ENCODE peak calls at places on chromosomes 6 and 20, in seven cellular contexts. T, L, I, J, V, Z and N are unnamed samples.

GRCh38 chr6:139364302-139364981 is 10.0 kb downstream of the CITED2 start:
- DNase-seq in T (no peak), L (no peak), I (no peak), J (no peak), V (no peak), Z (peak; percentile 63), N (no peak)

GRCh38 chr6:45419574-45420082 is 41.9 kb upstream of the SUPT3H start:
- DNase-seq in T (peak; percentile 65), L (peak; percentile 51), I (no peak), J (peak; percentile 24), V (peak; percentile 27), Z (no peak), N (peak; percentile 27)

GRCh38 chr6:38034269-38034914 is 214.9 kb downstream of the ZFAND3 start:
- DNase-seq in T (no peak), L (no peak), I (no peak), J (peak; percentile 35), V (no peak), Z (peak; percentile 79), N (no peak)

GRCh38 chr6:144284753-144285547 is at the start of gene UTRN:
- DNase-seq in T (peak; percentile 85), L (peak; percentile 46), I (peak; percentile 19), J (peak; percentile 77), V (peak; percentile 80), Z (peak; percentile 79), N (no peak)

GRCh38 chr6:157020398-157021266 is 243.5 kb downstream of the ARID1B start:
- DNase-seq in T (no peak), L (peak; percentile 42), I (peak; percentile 46), J (peak; percentile 47), V (no peak), Z (peak; percentile 67), N (peak; percentile 42)

GRCh38 chr6:170232186-170233002 is 58.5 kb downstream of the DLL1 start:
- DNase-seq in T (no peak), L (no peak), I (no peak), J (no peak), V (no peak), Z (peak; percentile 62), N (no peak)

GRCh38 chr6:151413372-151414145 is 22.2 kb upstream of the ZBTB2 start:
- DNase-seq in T (no peak), L (no peak), I (peak; percentile 35), J (no peak), V (no peak), Z (no peak), N (peak; percentile 51)

GRCh38 chr6:37499433-37500293 is at the start of gene CCDC167:
- DNase-seq in T (peak; percentile 94), L (peak; percentile 95), I (peak; percentile 93), J (peak; percentile 95), V (peak; percentile 93), Z (peak; percentile 96), N (peak; percentile 96)

GRCh38 chr20:13492001-13492480 is 146.7 kb downstream of the TASP1 start:
- DNase-seq in T (no peak), L (no peak), I (no peak), J (peak; percentile 4), V (peak; percentile 19), Z (peak; percentile 72), N (no peak)

GRCh38 chr6:57305754-57306153 is 11.7 kb upstream of the PRIM2 start:
- DNase-seq in T (no peak), L (no peak), I (no peak), J (no peak), V (no peak), Z (peak; percentile 30), N (no peak)

GRCh38 chr20:48198951-48199431 is 413.7 kb upstream of the SULF2 start:
- DNase-seq in T (no peak), L (no peak), I (no peak), J (no peak), V (peak; percentile 86), Z (no peak), N (no peak)

GRCh38 chr6:70889270-70889669 is 67.6 kb downstream of the B3GAT2 start:
- DNase-seq in T (no peak), L (no peak), I (no peak), J (no peak), V (no peak), Z (no peak), N (no peak)

GRCh38 chr20:47713941-47714450 is 71.3 kb downstream of the SULF2 start:
- DNase-seq in T (peak; percentile 91), L (no peak), I (no peak), J (no peak), V (peak; percentile 61), Z (peak; percentile 27), N (no peak)

GRCh38 chr6:119331676-119332286 is 17.8 kb downstream of the MAN1A1 start:
- DNase-seq in T (no peak), L (no peak), I (no peak), J (no peak), V (no peak), Z (no peak), N (no peak)

GRCh38 chr20:49766979-49767419 is 45.6 kb upstream of the SLC9A8 start:
- DNase-seq in T (peak; percentile 66), L (no peak), I (no peak), J (no peak), V (no peak), Z (no peak), N (no peak)
- H3K27ac ChIP-seq in T (peak overlapping the region; percentile 60), L (no peak overlapping the region), I (no peak overlapping the region), J (no peak overlapping the region), V (no peak overlapping the region), Z (no peak overlapping the region), N (no peak overlapping the region)

DNA sequence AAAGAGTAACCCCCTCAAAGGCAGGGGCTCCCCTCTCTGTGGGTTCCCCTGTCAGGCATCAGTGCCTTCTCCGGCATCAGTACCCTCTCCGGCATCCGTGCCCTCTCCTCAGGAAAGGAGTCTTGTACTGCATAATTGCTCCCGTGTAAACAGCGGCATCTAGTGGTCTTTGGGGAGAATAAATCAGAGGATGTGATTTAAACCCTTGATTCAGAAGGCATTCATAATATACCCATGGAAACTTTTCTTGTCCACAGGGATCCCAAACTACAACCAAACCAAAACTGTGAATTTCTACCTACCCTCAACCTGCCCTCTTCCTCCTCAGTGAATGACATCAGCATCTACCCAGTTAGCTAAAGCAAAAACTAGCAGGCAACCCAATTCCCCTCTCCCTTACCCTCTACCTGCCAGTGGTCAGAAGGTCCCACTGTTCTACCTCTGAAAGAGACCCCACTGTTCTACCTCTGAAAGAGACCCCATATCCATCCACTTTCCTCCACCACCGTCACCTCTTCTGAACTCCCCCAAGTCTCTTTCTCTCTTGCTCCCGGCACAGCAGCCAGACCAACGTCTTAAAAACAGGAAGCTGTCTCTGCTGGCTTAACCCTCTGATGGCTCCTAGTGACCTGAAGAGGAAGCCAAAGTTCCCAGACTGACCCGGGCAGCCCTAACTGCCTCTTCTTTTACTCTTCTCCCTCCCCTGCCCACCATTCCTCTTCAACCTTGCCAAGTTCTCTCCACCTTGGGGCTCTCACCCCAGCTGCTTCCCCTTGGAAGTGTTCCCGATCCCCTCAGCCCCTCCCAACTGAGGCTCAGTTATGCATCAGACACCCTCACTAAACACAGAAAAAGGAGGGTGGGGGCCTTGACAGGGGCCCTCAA is 27.2 kb downstream of the UBE2V1 start:
- DNase-seq in T (peak; percentile 46), L (no peak), I (peak; percentile 13), J (peak; percentile 49), V (peak; percentile 16), Z (peak; percentile 73), N (peak; percentile 23)
- H3K4me3 ChIP-seq in T (peak overlapping the region; percentile 26), L (no peak overlapping the region), I (peak overlapping the region; percentile 44), J (no peak overlapping the region), V (peak overlapping the region; percentile 4), Z (no peak overlapping the region), N (peak overlapping the region; percentile 15)

DNA sequence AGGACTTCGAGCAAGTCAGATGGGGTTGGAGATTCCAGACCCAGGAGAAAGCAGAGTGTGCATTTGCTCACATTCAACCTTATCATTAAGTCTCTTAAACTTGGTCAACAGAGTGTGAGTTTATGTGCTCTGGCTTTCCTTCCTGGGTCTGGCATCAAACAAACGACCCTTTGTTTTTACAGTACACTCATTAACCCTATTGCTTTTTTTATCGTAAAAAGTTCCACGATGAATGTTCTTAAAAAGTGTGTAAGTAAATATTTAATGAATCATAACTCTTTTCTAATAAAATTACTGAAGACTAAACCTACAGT is 2.5 kb downstream of the FYN start:
- DNase-seq in T (no peak), L (no peak), I (no peak), J (no peak), V (no peak), Z (no peak), N (no peak)
- H3K27ac ChIP-seq in T (no peak overlapping the region), L (no peak overlapping the region), I (peak overlapping the region; percentile 85), J (no peak overlapping the region), V (peak overlapping the region; percentile 89), Z (no peak overlapping the region), N (peak overlapping the region; percentile 90)

DNA sequence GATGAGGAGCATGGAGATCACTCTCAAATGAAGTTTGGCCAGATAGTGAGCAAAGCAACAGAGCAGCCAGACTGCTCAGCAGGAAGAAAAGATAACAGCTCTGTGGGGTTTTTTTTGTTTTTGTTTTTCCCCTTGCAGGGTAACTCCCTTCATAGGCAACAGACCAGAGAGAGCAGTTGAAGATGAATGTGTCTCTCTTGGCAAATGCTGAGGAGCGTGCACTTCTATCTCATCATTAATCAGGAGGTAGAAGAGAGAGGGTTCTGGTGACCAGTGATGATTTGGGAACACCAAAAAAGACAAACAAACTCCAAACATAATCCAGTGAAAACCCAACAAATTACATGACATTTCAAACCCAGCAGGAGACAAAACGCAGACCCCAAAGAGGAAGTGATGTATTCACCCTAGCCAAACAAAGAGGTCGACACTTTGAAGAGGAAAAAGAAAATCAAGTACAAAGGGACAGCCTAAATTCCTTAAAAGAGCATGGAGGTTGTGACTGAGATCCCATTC is 66.2 kb upstream of the RREB1 start:
- DNase-seq in T (no peak), L (no peak), I (no peak), J (peak; percentile 4), V (no peak), Z (no peak), N (no peak)
- H3K4me3 ChIP-seq in T (peak overlapping the region; percentile 42), L (no peak overlapping the region), I (no peak overlapping the region), J (no peak overlapping the region), V (no peak overlapping the region), Z (no peak overlapping the region), N (no peak overlapping the region)

GRCh38 chr6:155782739-155783459 is 327.3 kb upstream of the NOX3 start:
- DNase-seq in T (no peak), L (no peak), I (no peak), J (no peak), V (no peak), Z (peak; percentile 94), N (no peak)
- H3K27ac ChIP-seq in T (no peak overlapping the region), L (no peak overlapping the region), I (no peak overlapping the region), J (peak overlapping the region; percentile 65), V (no peak overlapping the region), Z (peak overlapping the region; percentile 100), N (no peak overlapping the region)